ENCODE peak calls at places on chromosomes 1 and 21, in eight cellular contexts. One of them, this sample, is unnamed.

GRCh38 chr1:169106095-169106920 is at the start of gene ATP1B1:
- DNase-seq in activated CD8-positive, alpha-beta memory T cell treated with anti-CD3 and anti-CD28 coated beads for 4 hours: peak; percentile 52
- DNase-seq in Kasumi-1: peak; percentile 65
- DNase-seq in activated CD4-positive, alpha-beta T cell treated with anti-CD3 and anti-CD28 coated beads, Interleukin-2, amount 50 U/mL, for 1 hour: peak; percentile 75
- DNase-seq in body of pancreas: peak; percentile 90
- DNase-seq in SW480: peak; percentile 87
- DNase-seq in left colon: peak; percentile 88
- DNase-seq in naive thymus-derived CD4-positive, alpha-beta T cell: peak; percentile 76
- DNase-seq in this sample: peak; percentile 91

GRCh38 chr1:31198591-31198990 is 41.1 kb downstream of the NKAIN1 start:
- DNase-seq in Kasumi-1: no peak
- DNase-seq in SW480: no peak
- DNase-seq in activated CD8-positive, alpha-beta memory T cell treated with anti-CD3 and anti-CD28 coated beads for 4 hours: no peak
- DNase-seq in left colon: no peak
- DNase-seq in body of pancreas: no peak
- DNase-seq in naive thymus-derived CD4-positive, alpha-beta T cell: no peak
- DNase-seq in activated CD4-positive, alpha-beta T cell treated with anti-CD3 and anti-CD28 coated beads, Interleukin-2, amount 50 U/mL, for 1 hour: no peak
- DNase-seq in this sample: no peak

GRCh38 chr1:228792601-228793000 is 57.3 kb downstream of the RHOU start:
- DNase-seq in Kasumi-1: no peak
- DNase-seq in activated CD4-positive, alpha-beta T cell treated with anti-CD3 and anti-CD28 coated beads, Interleukin-2, amount 50 U/mL, for 1 hour: no peak
- DNase-seq in SW480: no peak
- DNase-seq in body of pancreas: no peak
- DNase-seq in left colon: no peak
- DNase-seq in naive thymus-derived CD4-positive, alpha-beta T cell: no peak
- DNase-seq in activated CD8-positive, alpha-beta memory T cell treated with anti-CD3 and anti-CD28 coated beads for 4 hours: no peak
- DNase-seq in this sample: no peak

GRCh38 chr1:24566266-24566867 is 10.5 kb downstream of the NCMAP start:
- DNase-seq in Kasumi-1: no peak
- DNase-seq in activated CD8-positive, alpha-beta memory T cell treated with anti-CD3 and anti-CD28 coated beads for 4 hours: no peak
- DNase-seq in body of pancreas: no peak
- DNase-seq in activated CD4-positive, alpha-beta T cell treated with anti-CD3 and anti-CD28 coated beads, Interleukin-2, amount 50 U/mL, for 1 hour: no peak
- DNase-seq in naive thymus-derived CD4-positive, alpha-beta T cell: no peak
- DNase-seq in left colon: no peak
- DNase-seq in SW480: no peak
- DNase-seq in this sample: no peak

GRCh38 chr1:100670083-100670482 is 49.5 kb upstream of the VCAM1 start:
- DNase-seq in SW480: no peak
- DNase-seq in naive thymus-derived CD4-positive, alpha-beta T cell: no peak
- DNase-seq in activated CD8-positive, alpha-beta memory T cell treated with anti-CD3 and anti-CD28 coated beads for 4 hours: no peak
- DNase-seq in left colon: no peak
- DNase-seq in activated CD4-positive, alpha-beta T cell treated with anti-CD3 and anti-CD28 coated beads, Interleukin-2, amount 50 U/mL, for 1 hour: no peak
- DNase-seq in body of pancreas: no peak
- DNase-seq in Kasumi-1: no peak
- DNase-seq in this sample: no peak

GRCh38 chr1:203338335-203339036 is 12.4 kb downstream of the FMOD start:
- DNase-seq in SW480: peak; percentile 43
- DNase-seq in naive thymus-derived CD4-positive, alpha-beta T cell: peak; percentile 66
- DNase-seq in Kasumi-1: peak; percentile 69
- DNase-seq in activated CD8-positive, alpha-beta memory T cell treated with anti-CD3 and anti-CD28 coated beads for 4 hours: no peak
- DNase-seq in body of pancreas: peak; percentile 52
- DNase-seq in activated CD4-positive, alpha-beta T cell treated with anti-CD3 and anti-CD28 coated beads, Interleukin-2, amount 50 U/mL, for 1 hour: peak; percentile 60
- DNase-seq in left colon: peak; percentile 62
- DNase-seq in this sample: peak; percentile 30

GRCh38 chr1:223714849-223715709 is 2.7 kb downstream of the CAPN2 start:
- DNase-seq in body of pancreas: no peak
- DNase-seq in activated CD4-positive, alpha-beta T cell treated with anti-CD3 and anti-CD28 coated beads, Interleukin-2, amount 50 U/mL, for 1 hour: no peak
- DNase-seq in left colon: peak; percentile 64
- DNase-seq in activated CD8-positive, alpha-beta memory T cell treated with anti-CD3 and anti-CD28 coated beads for 4 hours: no peak
- DNase-seq in SW480: peak; percentile 80
- DNase-seq in Kasumi-1: peak; percentile 57
- DNase-seq in naive thymus-derived CD4-positive, alpha-beta T cell: no peak
- DNase-seq in this sample: peak; percentile 83

GRCh38 chr1:35808376-35809155 is 750 bp downstream of the AGO4 start:
- DNase-seq in activated CD4-positive, alpha-beta T cell treated with anti-CD3 and anti-CD28 coated beads, Interleukin-2, amount 50 U/mL, for 1 hour: peak; percentile 9
- DNase-seq in activated CD8-positive, alpha-beta memory T cell treated with anti-CD3 and anti-CD28 coated beads for 4 hours: no peak
- DNase-seq in naive thymus-derived CD4-positive, alpha-beta T cell: peak; percentile 11
- DNase-seq in SW480: peak; percentile 36
- DNase-seq in left colon: peak; percentile 31
- DNase-seq in Kasumi-1: peak; percentile 50
- DNase-seq in body of pancreas: peak; percentile 24
- DNase-seq in this sample: peak; percentile 23

GRCh38 chr1:42777860-42778259 is 6.9 kb upstream of the TMEM269 start:
- DNase-seq in left colon: no peak
- DNase-seq in naive thymus-derived CD4-positive, alpha-beta T cell: peak; percentile 36
- DNase-seq in SW480: peak; percentile 54
- DNase-seq in activated CD4-positive, alpha-beta T cell treated with anti-CD3 and anti-CD28 coated beads, Interleukin-2, amount 50 U/mL, for 1 hour: peak; percentile 25
- DNase-seq in Kasumi-1: peak; percentile 47
- DNase-seq in activated CD8-positive, alpha-beta memory T cell treated with anti-CD3 and anti-CD28 coated beads for 4 hours: no peak
- DNase-seq in body of pancreas: no peak
- DNase-seq in this sample: no peak

GRCh38 chr1:154856049-154856448 is 14.0 kb downstream of the KCNN3 start:
- DNase-seq in Kasumi-1: no peak
- DNase-seq in activated CD4-positive, alpha-beta T cell treated with anti-CD3 and anti-CD28 coated beads, Interleukin-2, amount 50 U/mL, for 1 hour: no peak
- DNase-seq in left colon: no peak
- DNase-seq in activated CD8-positive, alpha-beta memory T cell treated with anti-CD3 and anti-CD28 coated beads for 4 hours: no peak
- DNase-seq in SW480: no peak
- DNase-seq in body of pancreas: no peak
- DNase-seq in naive thymus-derived CD4-positive, alpha-beta T cell: no peak
- DNase-seq in this sample: no peak

GRCh38 chr1:82632164-82632563 is 831.4 kb downstream of the ADGRL2 start:
- DNase-seq in activated CD8-positive, alpha-beta memory T cell treated with anti-CD3 and anti-CD28 coated beads for 4 hours: no peak
- DNase-seq in Kasumi-1: no peak
- DNase-seq in naive thymus-derived CD4-positive, alpha-beta T cell: no peak
- DNase-seq in activated CD4-positive, alpha-beta T cell treated with anti-CD3 and anti-CD28 coated beads, Interleukin-2, amount 50 U/mL, for 1 hour: no peak
- DNase-seq in left colon: no peak
- DNase-seq in SW480: no peak
- DNase-seq in body of pancreas: no peak
- DNase-seq in this sample: no peak

GRCh38 chr1:208747979-208748378 is 503.8 kb upstream of the PLXNA2 start:
- DNase-seq in left colon: no peak
- DNase-seq in body of pancreas: no peak
- DNase-seq in naive thymus-derived CD4-positive, alpha-beta T cell: no peak
- DNase-seq in activated CD8-positive, alpha-beta memory T cell treated with anti-CD3 and anti-CD28 coated beads for 4 hours: no peak
- DNase-seq in activated CD4-positive, alpha-beta T cell treated with anti-CD3 and anti-CD28 coated beads, Interleukin-2, amount 50 U/mL, for 1 hour: no peak
- DNase-seq in SW480: no peak
- DNase-seq in Kasumi-1: no peak
- DNase-seq in this sample: no peak

GRCh38 chr1:51378871-51379270 is 48.5 kb upstream of the TTC39A start:
- DNase-seq in SW480: no peak
- DNase-seq in body of pancreas: no peak
- DNase-seq in left colon: no peak
- DNase-seq in activated CD4-positive, alpha-beta T cell treated with anti-CD3 and anti-CD28 coated beads, Interleukin-2, amount 50 U/mL, for 1 hour: no peak
- DNase-seq in Kasumi-1: no peak
- DNase-seq in naive thymus-derived CD4-positive, alpha-beta T cell: no peak
- DNase-seq in activated CD8-positive, alpha-beta memory T cell treated with anti-CD3 and anti-CD28 coated beads for 4 hours: no peak
- DNase-seq in this sample: no peak

GRCh38 chr21:37073417-37074194 is 552 bp downstream of the TTC3 start:
- DNase-seq in naive thymus-derived CD4-positive, alpha-beta T cell: peak; percentile 83
- DNase-seq in left colon: peak; percentile 60
- DNase-seq in Kasumi-1: peak; percentile 41
- DNase-seq in activated CD8-positive, alpha-beta memory T cell treated with anti-CD3 and anti-CD28 coated beads for 4 hours: peak; percentile 42
- DNase-seq in SW480: peak; percentile 42
- DNase-seq in body of pancreas: peak; percentile 61
- DNase-seq in activated CD4-positive, alpha-beta T cell treated with anti-CD3 and anti-CD28 coated beads, Interleukin-2, amount 50 U/mL, for 1 hour: peak; percentile 61
- DNase-seq in this sample: no peak

GRCh38 chr1:34511802-34512201 is 243.0 kb upstream of the GJB5 start:
- DNase-seq in left colon: no peak
- DNase-seq in Kasumi-1: no peak
- DNase-seq in body of pancreas: no peak
- DNase-seq in naive thymus-derived CD4-positive, alpha-beta T cell: no peak
- DNase-seq in SW480: peak; percentile 26
- DNase-seq in activated CD8-positive, alpha-beta memory T cell treated with anti-CD3 and anti-CD28 coated beads for 4 hours: no peak
- DNase-seq in activated CD4-positive, alpha-beta T cell treated with anti-CD3 and anti-CD28 coated beads, Interleukin-2, amount 50 U/mL, for 1 hour: no peak
- DNase-seq in this sample: no peak

GRCh38 chr1:167541013-167541412 is 12.5 kb downstream of the CREG1 start:
- DNase-seq in SW480: no peak
- DNase-seq in naive thymus-derived CD4-positive, alpha-beta T cell: no peak
- DNase-seq in Kasumi-1: no peak
- DNase-seq in activated CD4-positive, alpha-beta T cell treated with anti-CD3 and anti-CD28 coated beads, Interleukin-2, amount 50 U/mL, for 1 hour: no peak
- DNase-seq in activated CD8-positive, alpha-beta memory T cell treated with anti-CD3 and anti-CD28 coated beads for 4 hours: no peak
- DNase-seq in left colon: no peak
- DNase-seq in body of pancreas: no peak
- DNase-seq in this sample: no peak

GRCh38 chr1:98661544-98662353 is at the start of gene SNX7:
- DNase-seq in left colon: peak; percentile 83
- DNase-seq in activated CD4-positive, alpha-beta T cell treated with anti-CD3 and anti-CD28 coated beads, Interleukin-2, amount 50 U/mL, for 1 hour: no peak
- DNase-seq in activated CD8-positive, alpha-beta memory T cell treated with anti-CD3 and anti-CD28 coated beads for 4 hours: no peak
- DNase-seq in Kasumi-1: no peak
- DNase-seq in SW480: peak; percentile 69
- DNase-seq in body of pancreas: peak; percentile 86
- DNase-seq in naive thymus-derived CD4-positive, alpha-beta T cell: no peak
- DNase-seq in this sample: peak; percentile 72

GRCh38 chr1:93705897-93706500 is 24.4 kb upstream of the BCAR3 start:
- DNase-seq in activated CD8-positive, alpha-beta memory T cell treated with anti-CD3 and anti-CD28 coated beads for 4 hours: no peak
- DNase-seq in activated CD4-positive, alpha-beta T cell treated with anti-CD3 and anti-CD28 coated beads, Interleukin-2, amount 50 U/mL, for 1 hour: no peak
- DNase-seq in body of pancreas: no peak
- DNase-seq in Kasumi-1: no peak
- DNase-seq in SW480: no peak
- DNase-seq in left colon: no peak
- DNase-seq in naive thymus-derived CD4-positive, alpha-beta T cell: no peak
- DNase-seq in this sample: no peak

GRCh38 chr1:13823126-13823880 is 123.3 kb downstream of the PRDM2 start:
- DNase-seq in SW480: no peak
- DNase-seq in activated CD8-positive, alpha-beta memory T cell treated with anti-CD3 and anti-CD28 coated beads for 4 hours: no peak
- DNase-seq in Kasumi-1: no peak
- DNase-seq in left colon: no peak
- DNase-seq in body of pancreas: no peak
- DNase-seq in activated CD4-positive, alpha-beta T cell treated with anti-CD3 and anti-CD28 coated beads, Interleukin-2, amount 50 U/mL, for 1 hour: no peak
- DNase-seq in naive thymus-derived CD4-positive, alpha-beta T cell: no peak
- DNase-seq in this sample: no peak

GRCh38 chr1:218488986-218489385 is 143.8 kb downstream of the TGFB2 start:
- DNase-seq in activated CD4-positive, alpha-beta T cell treated with anti-CD3 and anti-CD28 coated beads, Interleukin-2, amount 50 U/mL, for 1 hour: no peak
- DNase-seq in body of pancreas: no peak
- DNase-seq in activated CD8-positive, alpha-beta memory T cell treated with anti-CD3 and anti-CD28 coated beads for 4 hours: no peak
- DNase-seq in SW480: no peak
- DNase-seq in naive thymus-derived CD4-positive, alpha-beta T cell: no peak
- DNase-seq in Kasumi-1: no peak
- DNase-seq in left colon: no peak
- DNase-seq in this sample: peak; percentile 83

GRCh38 chr1:99531578-99532570 is 114.0 kb upstream of the PALMD start:
- DNase-seq in SW480: no peak
- DNase-seq in left colon: no peak
- DNase-seq in activated CD8-positive, alpha-beta memory T cell treated with anti-CD3 and anti-CD28 coated beads for 4 hours: no peak
- DNase-seq in Kasumi-1: no peak
- DNase-seq in body of pancreas: no peak
- DNase-seq in naive thymus-derived CD4-positive, alpha-beta T cell: no peak
- DNase-seq in activated CD4-positive, alpha-beta T cell treated with anti-CD3 and anti-CD28 coated beads, Interleukin-2, amount 50 U/mL, for 1 hour: no peak
- DNase-seq in this sample: no peak

GRCh38 chr1:207811920-207812720 is 60.3 kb downstream of the CD46 start:
- DNase-seq in SW480: peak; percentile 28
- DNase-seq in body of pancreas: peak; percentile 80
- DNase-seq in left colon: peak; percentile 79
- DNase-seq in naive thymus-derived CD4-positive, alpha-beta T cell: no peak
- DNase-seq in Kasumi-1: peak; percentile 7
- DNase-seq in activated CD8-positive, alpha-beta memory T cell treated with anti-CD3 and anti-CD28 coated beads for 4 hours: no peak
- DNase-seq in activated CD4-positive, alpha-beta T cell treated with anti-CD3 and anti-CD28 coated beads, Interleukin-2, amount 50 U/mL, for 1 hour: no peak
- DNase-seq in this sample: peak; percentile 35

GRCh38 chr1:200982071-200982945 is 41.2 kb downstream of the KIF21B start:
- DNase-seq in activated CD4-positive, alpha-beta T cell treated with anti-CD3 and anti-CD28 coated beads, Interleukin-2, amount 50 U/mL, for 1 hour: no peak
- DNase-seq in activated CD8-positive, alpha-beta memory T cell treated with anti-CD3 and anti-CD28 coated beads for 4 hours: no peak
- DNase-seq in body of pancreas: no peak
- DNase-seq in left colon: no peak
- DNase-seq in SW480: no peak
- DNase-seq in Kasumi-1: no peak
- DNase-seq in naive thymus-derived CD4-positive, alpha-beta T cell: no peak
- DNase-seq in this sample: no peak

GRCh38 chr1:23797478-23798448 is 2.8 kb downstream of the GALE start:
- DNase-seq in Kasumi-1: no peak
- DNase-seq in left colon: no peak
- DNase-seq in SW480: no peak
- DNase-seq in activated CD8-positive, alpha-beta memory T cell treated with anti-CD3 and anti-CD28 coated beads for 4 hours: no peak
- DNase-seq in activated CD4-positive, alpha-beta T cell treated with anti-CD3 and anti-CD28 coated beads, Interleukin-2, amount 50 U/mL, for 1 hour: no peak
- DNase-seq in body of pancreas: peak; percentile 23
- DNase-seq in naive thymus-derived CD4-positive, alpha-beta T cell: no peak
- DNase-seq in this sample: no peak

GRCh38 chr1:226601456-226601855 is 52.9 kb downstream of the STUM start:
- DNase-seq in activated CD4-positive, alpha-beta T cell treated with anti-CD3 and anti-CD28 coated beads, Interleukin-2, amount 50 U/mL, for 1 hour: no peak
- DNase-seq in Kasumi-1: no peak
- DNase-seq in activated CD8-positive, alpha-beta memory T cell treated with anti-CD3 and anti-CD28 coated beads for 4 hours: no peak
- DNase-seq in naive thymus-derived CD4-positive, alpha-beta T cell: no peak
- DNase-seq in SW480: no peak
- DNase-seq in body of pancreas: no peak
- DNase-seq in left colon: no peak
- DNase-seq in this sample: no peak

GRCh38 chr1:26094076-26094669 is 17.5 kb upstream of the PDIK1L start:
- DNase-seq in left colon: no peak
- DNase-seq in Kasumi-1: no peak
- DNase-seq in activated CD8-positive, alpha-beta memory T cell treated with anti-CD3 and anti-CD28 coated beads for 4 hours: no peak
- DNase-seq in naive thymus-derived CD4-positive, alpha-beta T cell: no peak
- DNase-seq in activated CD4-positive, alpha-beta T cell treated with anti-CD3 and anti-CD28 coated beads, Interleukin-2, amount 50 U/mL, for 1 hour: no peak
- DNase-seq in SW480: no peak
- DNase-seq in body of pancreas: peak; percentile 63
- DNase-seq in this sample: peak; percentile 76

GRCh38 chr1:162347281-162347680 is 29.4 kb downstream of the SPATA46 start:
- DNase-seq in left colon: no peak
- DNase-seq in SW480: no peak
- DNase-seq in naive thymus-derived CD4-positive, alpha-beta T cell: no peak
- DNase-seq in body of pancreas: no peak
- DNase-seq in Kasumi-1: no peak
- DNase-seq in activated CD4-positive, alpha-beta T cell treated with anti-CD3 and anti-CD28 coated beads, Interleukin-2, amount 50 U/mL, for 1 hour: no peak
- DNase-seq in activated CD8-positive, alpha-beta memory T cell treated with anti-CD3 and anti-CD28 coated beads for 4 hours: no peak
- DNase-seq in this sample: peak; percentile 73

GRCh38 chr1:222095606-222096475 is 354.0 kb upstream of the DUSP10 start:
- DNase-seq in naive thymus-derived CD4-positive, alpha-beta T cell: peak; percentile 71
- DNase-seq in activated CD4-positive, alpha-beta T cell treated with anti-CD3 and anti-CD28 coated beads, Interleukin-2, amount 50 U/mL, for 1 hour: peak; percentile 52
- DNase-seq in Kasumi-1: peak; percentile 62
- DNase-seq in SW480: peak; percentile 23
- DNase-seq in activated CD8-positive, alpha-beta memory T cell treated with anti-CD3 and anti-CD28 coated beads for 4 hours: peak; percentile 10
- DNase-seq in left colon: no peak
- DNase-seq in body of pancreas: peak; percentile 38
- DNase-seq in this sample: peak; percentile 70

GRCh38 chr1:19361231-19362147 is 49.4 kb downstream of the SLC66A1 start:
- DNase-seq in body of pancreas: no peak
- DNase-seq in activated CD8-positive, alpha-beta memory T cell treated with anti-CD3 and anti-CD28 coated beads for 4 hours: no peak
- DNase-seq in activated CD4-positive, alpha-beta T cell treated with anti-CD3 and anti-CD28 coated beads, Interleukin-2, amount 50 U/mL, for 1 hour: no peak
- DNase-seq in SW480: peak; percentile 69
- DNase-seq in Kasumi-1: no peak
- DNase-seq in left colon: no peak
- DNase-seq in naive thymus-derived CD4-positive, alpha-beta T cell: no peak
- DNase-seq in this sample: no peak

GRCh38 chr1:183914283-183914682 is 109.4 kb downstream of the RGL1 start:
- DNase-seq in activated CD8-positive, alpha-beta memory T cell treated with anti-CD3 and anti-CD28 coated beads for 4 hours: no peak
- DNase-seq in Kasumi-1: no peak
- DNase-seq in activated CD4-positive, alpha-beta T cell treated with anti-CD3 and anti-CD28 coated beads, Interleukin-2, amount 50 U/mL, for 1 hour: no peak
- DNase-seq in naive thymus-derived CD4-positive, alpha-beta T cell: no peak
- DNase-seq in SW480: no peak
- DNase-seq in body of pancreas: no peak
- DNase-seq in left colon: no peak
- DNase-seq in this sample: no peak

GRCh38 chr1:184615301-184615700 is 139.4 kb downstream of the EDEM3 start:
- DNase-seq in SW480: no peak
- DNase-seq in activated CD8-positive, alpha-beta memory T cell treated with anti-CD3 and anti-CD28 coated beads for 4 hours: no peak
- DNase-seq in left colon: no peak
- DNase-seq in naive thymus-derived CD4-positive, alpha-beta T cell: no peak
- DNase-seq in body of pancreas: no peak
- DNase-seq in Kasumi-1: peak; percentile 61
- DNase-seq in activated CD4-positive, alpha-beta T cell treated with anti-CD3 and anti-CD28 coated beads, Interleukin-2, amount 50 U/mL, for 1 hour: no peak
- DNase-seq in this sample: no peak

GRCh38 chr21:37208056-37208705 is 59.0 kb downstream of the VPS26C start:
- DNase-seq in activated CD8-positive, alpha-beta memory T cell treated with anti-CD3 and anti-CD28 coated beads for 4 hours: no peak
- DNase-seq in naive thymus-derived CD4-positive, alpha-beta T cell: no peak
- DNase-seq in Kasumi-1: peak; percentile 74
- DNase-seq in left colon: peak; percentile 62
- DNase-seq in body of pancreas: peak; percentile 43
- DNase-seq in activated CD4-positive, alpha-beta T cell treated with anti-CD3 and anti-CD28 coated beads, Interleukin-2, amount 50 U/mL, for 1 hour: no peak
- DNase-seq in SW480: peak; percentile 79
- DNase-seq in this sample: peak; percentile 18

GRCh38 chr1:193437785-193438184 is 251.4 kb upstream of the B3GALT2 start:
- DNase-seq in left colon: no peak
- DNase-seq in body of pancreas: no peak
- DNase-seq in Kasumi-1: no peak
- DNase-seq in activated CD8-positive, alpha-beta memory T cell treated with anti-CD3 and anti-CD28 coated beads for 4 hours: no peak
- DNase-seq in activated CD4-positive, alpha-beta T cell treated with anti-CD3 and anti-CD28 coated beads, Interleukin-2, amount 50 U/mL, for 1 hour: no peak
- DNase-seq in SW480: no peak
- DNase-seq in naive thymus-derived CD4-positive, alpha-beta T cell: no peak
- DNase-seq in this sample: no peak

GRCh38 chr1:150364231-150365003 is 470 bp downstream of the RPRD2 start:
- DNase-seq in left colon: peak; percentile 83
- DNase-seq in activated CD8-positive, alpha-beta memory T cell treated with anti-CD3 and anti-CD28 coated beads for 4 hours: peak; percentile 36
- DNase-seq in SW480: peak; percentile 89
- DNase-seq in naive thymus-derived CD4-positive, alpha-beta T cell: peak; percentile 84
- DNase-seq in Kasumi-1: peak; percentile 64
- DNase-seq in activated CD4-positive, alpha-beta T cell treated with anti-CD3 and anti-CD28 coated beads, Interleukin-2, amount 50 U/mL, for 1 hour: peak; percentile 80
- DNase-seq in body of pancreas: peak; percentile 77
- DNase-seq in this sample: peak; percentile 55